ENCODE peak calls at places on chromosomes 12 and 14, in four cellular contexts. P is astrocyte of the cerebellum; G is left ventricle myocardium inferior; L is stimulated activated CD4-positive, alpha-beta T cell treated with anti-CD3 and anti-CD28 coated beads, Interleukin-15, amount 100 ng/mL, for 24 hours. B is an unnamed sample.

GRCh38 chr12:27142102-27142721 is 59.8 kb upstream of the C12orf71 start:
- DNase-seq in L (peak), P (peak), G (no peak), B (peak)

GRCh38 chr14:22428681-22429315 is 160.2 kb downstream of the DAD1 start:
- DNase-seq in G (no peak), L (no peak), P (no peak), B (no peak)

GRCh38 chr12:3681595-3681921 is 71.4 kb downstream of the CRACR2A start:
- DNase-seq in P (no peak), G (no peak), L (no peak), B (no peak)

GRCh38 chr12:2396448-2396871 is 343.7 kb downstream of the CACNA1C start:
- DNase-seq in G (peak), L (no peak), P (peak), B (peak)

GRCh38 chr14:98173291-98173690 is 1098.7 kb downstream of the BCL11B start:
- DNase-seq in L (peak), G (no peak), P (no peak), B (no peak)

GRCh38 chr14:23359167-23359626 is 5.8 kb downstream of the EFS start:
- DNase-seq in G (no peak), P (no peak), L (no peak), B (no peak)

GRCh38 chr12:65948320-65949008 is 124.2 kb downstream of the HMGA2 start:
- DNase-seq in L (no peak), P (peak), G (peak), B (peak)

GRCh38 chr12:132398386-132398991 is 69.1 kb upstream of the GALNT9 start:
- DNase-seq in G (peak), L (no peak), P (no peak), B (no peak)

GRCh38 chr14:73240816-73241480 is 3.6 kb downstream of the PAPLN start:
- DNase-seq in L (no peak), G (no peak), P (no peak), B (no peak)

GRCh38 chr14:68687746-68688145 is 105.1 kb downstream of the ZFP36L1 start:
- DNase-seq in L (no peak), G (no peak), P (no peak), B (no peak)

GRCh38 chr12:67650127-67650495 is 1.6 kb downstream of the DYRK2 start:
- DNase-seq in P (no peak), G (peak), L (peak), B (no peak)

GRCh38 chr12:69136931-69137613 is 102.3 kb upstream of the CPSF6 start:
- DNase-seq in G (no peak), L (no peak), P (no peak), B (no peak)

GRCh38 chr12:63805704-63806672 is 26.3 kb downstream of the RXYLT1 start:
- DNase-seq in P (no peak), G (no peak), L (no peak), B (no peak)

GRCh38 chr14:95003099-95003960 is 154.0 kb downstream of the DICER1 start:
- DNase-seq in G (no peak), L (no peak), P (no peak), B (no peak)

GRCh38 chr14:106489112-106489881 is 962.9 kb downstream of the TMEM121 start:
- DNase-seq in G (no peak), L (peak), P (no peak), B (no peak)

GRCh38 chr12:89731614-89732013 is 23.0 kb upstream of the ATP2B1 start:
- DNase-seq in L (no peak), G (no peak), P (no peak), B (no peak)

GRCh38 chr14:102777711-102778615 is 714 bp downstream of the TRAF3 start:
- DNase-seq in G (peak), P (peak), L (peak), B (no peak)

GRCh38 chr12:107207931-107208515 is 114.7 kb upstream of the CRY1 start:
- DNase-seq in P (peak), L (no peak), G (no peak), B (no peak)

GRCh38 chr14:65704412-65704811 is 291.9 kb downstream of the FUT8 start:
- DNase-seq in L (no peak), P (peak), G (no peak), B (no peak)

GRCh38 chr12:49843411-49843810 is 505 bp upstream of the BCDIN3D start:
- DNase-seq in L (no peak), G (no peak), P (no peak), B (no peak)

GRCh38 chr14:34872822-34873590 is 2.2 kb downstream of the BAZ1A start:
- DNase-seq in G (no peak), P (no peak), L (no peak), B (no peak)

GRCh38 chr12:49777800-49778748 is 36.7 kb downstream of the TMBIM6 start:
- DNase-seq in P (no peak), G (peak), L (peak), B (peak)

GRCh38 chr12:5718073-5718472 is 227.0 kb downstream of the ANO2 start:
- DNase-seq in P (no peak), L (no peak), G (no peak), B (no peak)

GRCh38 chr14:35116242-35116641 is 5.5 kb downstream of the PPP2R3C start:
- DNase-seq in G (no peak), L (no peak), P (no peak), B (no peak)

GRCh38 chr14:31718585-31718984 is 157.4 kb downstream of the NUBPL start:
- DNase-seq in G (no peak), L (no peak), P (no peak), B (no peak)

B was measured in sciatic nerve.